ENCODE peak calls at places on chromosomes 1 and 21, in nine cellular contexts. C is mammary epithelial cell, T is H1, P is tibial nerve, J is Karpas-422, X is spleen, G is psoas muscle, M is tibial artery, Z is iPS DF 6.9. D is an unnamed sample. For H3K9me3 and H3K4me1, the result is how much of the 10 kb centered on the place peaks cover.

GRCh38 chr1:67645495-67646144 is 39.4 kb upstream of the GADD45A start:
- DNase-seq in C (no peak), T (no peak), P (peak), J (no peak), X (no peak), G (peak), M (peak), Z (no peak), D (no peak)

GRCh38 chr1:30345525-30346145 is 377.8 kb downstream of the MATN1 start:
- DNase-seq in C (no peak), T (no peak), P (no peak), J (no peak), X (no peak), G (no peak), M (no peak), Z (no peak), D (no peak)

GRCh38 chr1:173580081-173580480 is 22.8 kb downstream of the SLC9C2 start:
- DNase-seq in C (no peak), T (no peak), P (no peak), J (no peak), X (no peak), G (no peak), M (no peak), Z (no peak), D (no peak)

GRCh38 chr1:199463521-199464127 is 563.9 kb upstream of the NR5A2 start:
- DNase-seq in C (peak), T (no peak), P (no peak), J (peak), X (no peak), G (no peak), M (no peak), Z (peak), D (no peak)

GRCh38 chr1:92804721-92805169 is 19.8 kb upstream of the EVI5 start:
- DNase-seq in C (peak), T (no peak), P (no peak), J (peak), X (no peak), G (no peak), M (peak), Z (no peak), D (no peak)

GRCh38 chr21:46429754-46430681 is 28.7 kb upstream of the DIP2A start:
- DNase-seq in C (no peak), T (no peak), P (no peak), J (no peak), X (peak), G (peak), M (no peak), Z (no peak), D (no peak)

GRCh38 chr1:244030481-244031040 is 20.5 kb upstream of the ZBTB18 start:
- DNase-seq in C (no peak), T (no peak), P (no peak), J (no peak), X (no peak), G (no peak), M (no peak), Z (no peak), D (no peak)

GRCh38 chr1:157156058-157156541 is 17.9 kb upstream of the ETV3 start:
- DNase-seq in C (peak), T (peak), P (peak), J (peak), X (peak), G (peak), M (peak), Z (peak), D (peak)

GRCh38 chr1:53890522-53890941 is 935 bp upstream of the YIPF1 start:
- DNase-seq in C (peak), T (no peak), P (no peak), J (peak), X (no peak), G (no peak), M (no peak), Z (no peak), D (no peak)

GRCh38 chr21:16588433-16588860 is 858.7 kb downstream of the USP25 start:
- DNase-seq in C (peak), T (no peak), P (peak), J (no peak), X (no peak), G (peak), M (peak), Z (no peak), D (peak)

GRCh38 chr1:99808391-99809115 is 41.6 kb upstream of the AGL start:
- DNase-seq in C (peak), T (peak), P (no peak), J (peak), X (no peak), G (no peak), M (no peak), Z (peak), D (no peak)

GRCh38 chr1:234613128-234613875 is 3.3 kb upstream of the IRF2BP2 start:
- DNase-seq in C (peak), T (no peak), P (no peak), J (no peak), X (no peak), G (no peak), M (no peak), Z (no peak), D (no peak)

GRCh38 chr1:94543893-94544635 is 2.5 kb upstream of the F3 start:
- DNase-seq in C (peak), T (no peak), P (no peak), J (no peak), X (no peak), G (no peak), M (no peak), Z (no peak), D (no peak)

GRCh38 chr1:157596384-157596783 is 1.5 kb downstream of the FCRL4 start:
- DNase-seq in C (no peak), T (no peak), P (no peak), J (no peak), X (no peak), G (no peak), M (no peak), Z (no peak), D (no peak)

GRCh38 chr1:44636711-44637589 is 37.3 kb downstream of the TMEM53 start:
- DNase-seq in C (peak), T (no peak), P (no peak), J (no peak), X (no peak), G (peak), M (no peak), Z (no peak), D (no peak)

GRCh38 chr1:67853704-67854103 is 20.4 kb upstream of the GNG12 start:
- DNase-seq in C (peak), T (peak), P (no peak), J (peak), X (no peak), G (peak), M (no peak), Z (peak), D (peak)

GRCh38 chr21:42570841-42571387 is 57.3 kb downstream of the SLC37A1 start:
- DNase-seq in C (no peak), T (no peak), P (no peak), J (no peak), X (peak), G (peak), M (peak), Z (no peak), D (peak)

GRCh38 chr1:174769961-174770549 is 229.7 kb upstream of the CACYBP start:
- DNase-seq in C (peak), T (no peak), P (no peak), J (peak), X (no peak), G (no peak), M (no peak), Z (peak), D (no peak)

GRCh38 chr21:46065215-46065992 is 32.5 kb upstream of the COL6A2 start:
- DNase-seq in C (no peak), T (no peak), P (no peak), J (no peak), X (no peak), G (peak), M (peak), Z (no peak), D (peak)

GRCh38 chr21:38505654-38506523 is 7.6 kb upstream of the ERG start:
- DNase-seq in C (peak), T (peak), P (no peak), J (peak), X (no peak), G (no peak), M (no peak), Z (peak), D (no peak)

GRCh38 chr1:244437108-244437507 is 14.6 kb downstream of the ADSS2 start:
- DNase-seq in C (no peak), T (no peak), P (no peak), J (no peak), X (no peak), G (no peak), M (no peak), Z (no peak), D (no peak)

GRCh38 chr1:60345621-60346020 is 272.1 kb upstream of the C1orf87 start:
- DNase-seq in C (no peak), T (no peak), P (no peak), J (no peak), X (no peak), G (no peak), M (no peak), Z (no peak), D (no peak)

GRCh38 chr1:202438393-202439174 is 90.1 kb downstream of the PPP1R12B start:
- DNase-seq in C (no peak), T (no peak), P (no peak), J (no peak), X (no peak), G (peak), M (no peak), Z (no peak), D (no peak)

GRCh38 chr1:216194721-216195120 is 228.5 kb downstream of the USH2A start:
- DNase-seq in C (no peak), T (no peak), P (no peak), J (no peak), X (no peak), G (no peak), M (no peak), Z (no peak), D (no peak)

GRCh38 chr1:243597383-243597782 is 252.7 kb downstream of the AKT3 start:
- DNase-seq in C (no peak), T (no peak), P (no peak), J (no peak), X (no peak), G (no peak), M (no peak), Z (no peak), D (no peak)

GRCh38 chr1:30916296-30916695 is 7.7 kb upstream of the SDC3 start:
- DNase-seq in C (no peak), T (no peak), P (no peak), J (no peak), X (peak), G (no peak), M (peak), Z (no peak), D (no peak)

GRCh38 chr1:181258971-181259745 is 170.7 kb downstream of the IER5 start:
- DNase-seq in C (no peak), T (no peak), P (no peak), J (no peak), X (no peak), G (no peak), M (no peak), Z (no peak), D (no peak)

GRCh38 chr1:106998431-106999002 is 58.0 kb upstream of the PRMT6 start:
- DNase-seq in C (peak), T (no peak), P (no peak), J (no peak), X (no peak), G (no peak), M (no peak), Z (no peak), D (no peak)

GRCh38 chr1:222370911-222371717 is 176.8 kb downstream of the HHIPL2 start:
- DNase-seq in C (peak), T (no peak), P (no peak), J (no peak), X (no peak), G (no peak), M (no peak), Z (no peak), D (no peak)

GRCh38 chr1:8816831-8817412 is 518 bp downstream of the RERE start:
- DNase-seq in C (peak), T (no peak), P (no peak), J (peak), X (peak), G (peak), M (no peak), Z (no peak), D (peak)

GRCh38 chr1:94887603-94888171 is 39.2 kb downstream of the CNN3 start:
- DNase-seq in C (no peak), T (no peak), P (no peak), J (no peak), X (no peak), G (no peak), M (no peak), Z (peak), D (no peak)

GRCh38 chr1:234433563-234434285 is 45.3 kb downstream of the TARBP1 start:
- DNase-seq in C (peak), T (no peak), P (no peak), J (no peak), X (no peak), G (no peak), M (no peak), Z (no peak), D (no peak)

GRCh38 chr1:81407463-81407862 is 393.3 kb upstream of the ADGRL2 start:
- DNase-seq in C (no peak), T (no peak), P (no peak), J (no peak), X (no peak), G (no peak), M (no peak), Z (no peak), D (no peak)

GRCh38 chr1:234906654-234907053 is 222.0 kb downstream of the TOMM20 start:
- DNase-seq in C (no peak), T (no peak), P (no peak), J (no peak), X (no peak), G (no peak), M (no peak), Z (no peak), D (no peak)

GRCh38 chr1:39105841-39106765 is 80.0 kb downstream of the NDUFS5 start:
- DNase-seq in C (peak), T (no peak), P (no peak), J (no peak), X (peak), G (peak), M (peak), Z (no peak), D (peak)

GRCh38 chr1:15418811-15419515 is 9.3 kb downstream of the EFHD2 start:
- DNase-seq in C (no peak), T (no peak), P (no peak), J (peak), X (no peak), G (no peak), M (no peak), Z (no peak), D (no peak)

DNA sequence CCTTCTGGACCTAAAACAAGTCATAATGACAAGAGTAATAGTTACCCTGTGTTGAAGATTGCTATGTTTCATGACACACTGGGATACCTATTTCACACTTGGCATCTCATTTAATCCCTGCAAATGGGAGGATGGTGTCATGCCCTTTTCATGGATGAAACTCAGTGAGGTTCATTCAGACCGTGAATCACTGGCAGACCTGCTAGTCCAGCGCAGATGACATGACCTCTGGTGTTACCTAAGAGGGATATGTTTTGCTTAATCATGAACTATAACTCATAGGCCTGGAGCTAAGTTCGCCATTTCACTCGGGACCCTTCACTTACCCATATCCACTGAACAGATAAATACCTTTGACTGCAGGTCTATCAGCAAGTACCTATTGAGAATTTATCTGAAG is 286.6 kb upstream of the FMN2 start:
- DNase-seq in C (no peak), T (no peak), P (no peak), J (no peak), X (no peak), G (no peak), M (no peak), Z (no peak), D (no peak)
- H3K27ac ChIP-seq in C (no peak), T (no peak), P (no peak), J (no peak), X (no peak), G (no peak), M (no peak), Z (no peak), D (no peak)

GRCh38 chr1:113490384-113490783 is 100.1 kb downstream of the MAGI3 start:
- DNase-seq in C (no peak), T (no peak), P (no peak), J (no peak), X (no peak), G (no peak), M (no peak), Z (no peak), D (no peak)

GRCh38 chr1:113493533-113493932 is 103.2 kb downstream of the MAGI3 start:
- DNase-seq in C (no peak), T (no peak), P (no peak), J (no peak), X (no peak), G (no peak), M (no peak), Z (no peak), D (no peak)

DNA sequence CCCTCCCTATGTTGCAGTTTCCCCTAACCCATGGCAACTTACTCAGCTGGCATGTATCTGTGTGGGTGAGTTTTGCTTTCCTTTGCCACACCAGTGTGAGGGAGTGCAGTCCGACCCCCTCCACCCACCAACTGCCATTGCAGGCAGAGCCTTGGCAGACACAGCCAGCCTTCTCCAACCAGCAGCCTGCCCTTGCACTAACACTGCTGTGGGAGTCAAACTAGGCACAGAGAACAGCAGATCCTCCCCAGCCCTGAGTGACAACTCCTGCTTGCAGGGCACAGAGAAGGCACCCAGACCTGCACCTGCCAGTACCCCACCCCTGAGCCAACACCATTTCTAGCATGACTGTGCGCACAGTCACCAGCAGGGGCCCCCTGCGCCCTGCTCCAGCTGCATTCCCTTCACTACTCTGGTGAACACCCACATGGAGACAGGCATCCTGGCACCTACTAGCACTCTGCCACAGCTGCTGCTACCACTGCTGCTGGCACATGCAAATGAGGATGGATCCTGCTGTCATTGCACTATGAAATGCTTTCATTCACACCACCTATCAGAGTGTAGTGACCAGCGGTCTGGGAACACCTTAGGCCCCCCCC is 98.4 kb downstream of the MAGI3 start:
- DNase-seq in C (peak), T (peak), P (no peak), J (peak), X (no peak), G (no peak), M (no peak), Z (no peak), D (peak)
- H3K9me3 ChIP-seq in C (under half), T (under half), P (under half), J (under half), X (under half), G (under half), M (under half), Z (under half), D (half or more)

DNA sequence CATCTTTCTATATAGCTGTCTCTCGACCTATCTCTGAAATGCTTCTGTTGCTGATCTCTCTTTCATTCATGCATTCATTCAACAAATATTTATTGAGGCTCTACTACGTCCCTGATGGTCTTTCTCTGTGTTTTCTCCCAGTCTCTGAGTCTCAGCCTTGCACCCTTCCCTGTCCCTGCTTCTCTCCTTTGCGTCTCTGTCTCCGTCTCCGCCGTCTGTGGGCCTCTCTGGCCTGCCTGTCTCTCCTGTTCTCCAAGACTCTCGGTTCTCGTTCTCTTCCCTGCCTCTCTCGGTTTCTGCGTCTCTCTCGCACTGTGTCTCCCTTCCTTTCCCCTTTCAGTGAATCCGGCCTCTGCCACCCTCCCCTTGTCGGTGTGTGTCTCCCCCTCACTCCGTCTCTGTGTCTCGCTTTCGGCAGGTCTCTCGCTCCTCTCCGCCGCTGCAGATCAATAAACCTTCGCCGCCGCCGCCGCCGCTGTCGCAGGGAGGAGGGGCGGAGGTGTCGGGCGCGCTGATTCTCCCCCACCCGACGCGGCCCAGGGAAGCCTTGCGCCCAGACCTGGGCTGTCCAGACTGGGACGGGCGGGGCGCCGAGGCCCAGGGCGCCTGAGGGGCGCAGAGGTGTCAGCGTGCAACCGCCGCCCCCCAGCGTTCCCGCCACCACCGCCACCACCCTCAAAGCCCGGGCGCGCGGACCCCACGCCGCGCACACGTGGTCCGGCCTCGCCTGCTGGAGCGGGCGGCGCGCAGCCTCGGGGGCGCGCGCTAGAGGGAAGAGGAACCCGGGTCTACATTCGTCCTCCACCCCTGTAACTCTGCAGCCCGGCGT is 3.0 kb downstream of the EFNA3 start:
- DNase-seq in C (no peak), T (no peak), P (no peak), J (no peak), X (peak), G (no peak), M (no peak), Z (no peak), D (no peak)
- H3K4me1 ChIP-seq in C (half or more), T (under half), P (half or more), J (half or more), X (half or more), G (under half), M (half or more), Z (under half), D (under half)

DNA sequence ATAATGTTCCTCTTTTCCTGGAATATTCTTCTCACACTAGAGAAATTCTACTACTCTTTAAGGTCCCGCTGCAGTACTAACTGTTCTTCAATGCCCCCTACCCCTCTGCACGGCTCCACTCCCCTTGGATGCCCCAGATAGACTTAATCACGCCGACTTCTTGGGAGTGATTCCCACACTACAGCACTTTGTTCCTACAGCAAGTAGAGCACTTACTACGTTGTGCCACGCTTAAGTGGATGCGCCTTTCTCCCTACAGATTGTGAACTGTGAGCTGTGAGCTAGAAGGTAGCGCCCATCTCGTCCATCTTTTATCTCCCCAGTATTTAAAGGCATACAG is 2.2 kb downstream of the ZNF436 start:
- DNase-seq in C (no peak), T (no peak), P (no peak), J (no peak), X (no peak), G (no peak), M (peak), Z (no peak), D (no peak)
- H3K27ac ChIP-seq in C (peak), T (no peak), P (peak), J (no peak), X (peak), G (peak), M (peak), Z (no peak), D (peak)

DNA sequence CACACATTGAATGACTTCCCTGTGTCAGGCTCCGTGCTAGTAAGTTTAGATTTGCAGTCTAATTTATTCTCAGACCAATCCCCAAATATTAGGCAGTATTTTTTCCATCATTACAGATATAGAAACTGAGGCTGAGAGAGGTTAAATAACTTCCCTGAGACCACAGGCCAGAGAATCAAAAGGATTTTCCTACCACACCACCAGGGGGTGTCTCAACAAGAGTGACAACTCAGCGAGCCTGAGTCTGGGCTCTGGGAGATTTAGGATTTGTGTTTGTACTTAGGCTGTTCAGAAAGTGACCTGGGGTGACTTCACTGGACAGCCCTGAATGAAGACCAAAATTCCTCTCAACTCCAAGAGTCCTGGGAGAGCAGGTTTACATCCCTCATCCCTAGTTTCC is 13.3 kb upstream of the LCE5A start:
- DNase-seq in C (no peak), T (no peak), P (no peak), J (peak), X (no peak), G (no peak), M (no peak), Z (no peak), D (no peak)
- H3K9me3 ChIP-seq in C (under half), T (half or more), P (under half), J (under half), X (under half), G (under half), M (under half), Z (under half), D (under half)

D was measured in left lung.